ENCODE peak calls at places on chromosomes 16 and 17, in six cellular contexts. H is astrocyte of the cerebellum, D is endodermal cell, U is esophagus muscularis mucosa, A is lung, Y is GM20000. C is an unnamed sample.

GRCh38 chr17:81890447-81891302 is 711 bp downstream of the ALYREF start:
- DNase-seq in H (no peak), D (peak), U (no peak), A (no peak), Y (no peak), C (no peak)

GRCh38 chr17:81253358-81254131 is 14.4 kb downstream of the NDUFAF8 start:
- DNase-seq in H (no peak), D (peak), U (no peak), A (peak), Y (peak), C (no peak)

GRCh38 chr16:58329147-58329546 is 34.3 kb upstream of the PRSS54 start:
- DNase-seq in H (no peak), D (no peak), U (no peak), A (no peak), Y (no peak), C (no peak)

GRCh38 chr16:1895949-1896675 is 22.1 kb downstream of the HS3ST6 start:
- DNase-seq in H (no peak), D (no peak), U (no peak), A (no peak), Y (no peak), C (no peak)

GRCh38 chr17:31068291-31068690 is 26.5 kb upstream of the NF1 start:
- DNase-seq in H (no peak), D (peak), U (no peak), A (no peak), Y (peak), C (no peak)

GRCh38 chr17:79902146-79902791 is 63.0 kb upstream of the CBX4 start:
- DNase-seq in H (no peak), D (peak), U (no peak), A (no peak), Y (no peak), C (peak)

GRCh38 chr17:8192070-8192815 is 2.3 kb upstream of the BORCS6 start:
- DNase-seq in H (peak), D (peak), U (peak), A (peak), Y (peak), C (peak)

GRCh38 chr17:19017401-19017800 is 12.8 kb upstream of the FAM83G start:
- DNase-seq in H (no peak), D (no peak), U (no peak), A (no peak), Y (no peak), C (no peak)

GRCh38 chr17:4233668-4234258 is 30.0 kb downstream of the ANKFY1 start:
- DNase-seq in H (no peak), D (no peak), U (no peak), A (no peak), Y (no peak), C (no peak)

GRCh38 chr17:69637399-69638165 is 223.1 kb downstream of the MAP2K6 start:
- DNase-seq in H (peak), D (no peak), U (no peak), A (no peak), Y (no peak), C (no peak)

DNA sequence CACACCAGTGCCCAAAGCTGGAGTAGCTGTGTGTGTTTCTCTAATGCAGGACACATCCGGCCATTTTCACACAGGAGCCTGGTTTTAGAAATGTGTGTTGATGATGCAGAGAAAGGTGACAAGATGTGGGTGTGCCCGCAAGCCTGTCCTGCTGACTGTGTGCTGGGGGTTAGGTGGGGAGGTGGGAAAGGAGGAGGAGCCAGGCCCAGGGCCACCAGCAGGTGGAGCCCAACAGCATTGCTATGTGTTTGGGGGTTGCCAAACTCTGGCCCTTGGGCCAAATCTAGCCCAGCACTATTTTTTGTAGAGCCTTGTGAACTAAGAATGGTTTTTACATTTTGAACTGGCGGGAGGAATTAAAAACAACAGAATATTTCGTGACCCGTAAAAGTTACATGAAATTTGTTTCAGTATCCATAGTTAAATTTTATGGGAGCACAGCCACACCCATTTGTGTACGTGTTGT is 61.7 kb upstream of the LGALS9 start:
- DNase-seq in H (no peak), D (peak), U (no peak), A (no peak), Y (peak), C (no peak)
- TF ChIP-seq CTCF in H (peak), D (peak), U (peak), A (no peak), Y (peak), C (peak)

GRCh38 chr16:5416013-5416412 is 318.4 kb upstream of the EEF2KMT start:
- DNase-seq in H (no peak), D (no peak), U (no peak), A (no peak), Y (no peak), C (no peak)

GRCh38 chr16:5412721-5413120 is 315.1 kb upstream of the EEF2KMT start:
- DNase-seq in H (no peak), D (peak), U (no peak), A (no peak), Y (no peak), C (no peak)

DNA sequence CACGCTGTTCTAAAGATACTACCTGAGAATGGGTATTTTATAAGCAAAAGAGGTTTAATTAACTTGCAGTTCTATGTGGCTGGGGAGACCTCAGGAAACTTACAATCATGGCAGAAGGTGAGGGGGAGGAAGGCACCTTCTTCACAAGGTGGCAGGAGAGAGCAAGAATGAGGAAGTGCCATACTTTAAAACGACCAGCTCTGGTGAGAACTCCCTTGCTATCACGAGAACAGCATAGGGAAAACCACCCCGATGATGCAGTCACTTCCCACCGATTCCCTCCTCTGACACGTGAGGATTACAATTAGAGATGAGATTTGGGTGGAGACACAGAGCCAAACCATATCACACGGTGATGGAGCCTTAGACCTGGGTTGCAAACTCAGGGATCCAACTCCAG is 317.5 kb upstream of the EEF2KMT start:
- DNase-seq in H (no peak), D (peak), U (no peak), A (no peak), Y (no peak), C (no peak)
- TF ChIP-seq CTCF in H (no peak), D (peak), U (no peak), A (no peak), Y (no peak), C (no peak)

GRCh38 chr17:75012320-75013076 is at the start of gene MRPL58:
- DNase-seq in H (peak), D (peak), U (peak), A (peak), Y (peak), C (peak)
- TF ChIP-seq CTCF in H (peak), D (peak), U (peak), A (peak), Y (peak), C (peak)

DNA sequence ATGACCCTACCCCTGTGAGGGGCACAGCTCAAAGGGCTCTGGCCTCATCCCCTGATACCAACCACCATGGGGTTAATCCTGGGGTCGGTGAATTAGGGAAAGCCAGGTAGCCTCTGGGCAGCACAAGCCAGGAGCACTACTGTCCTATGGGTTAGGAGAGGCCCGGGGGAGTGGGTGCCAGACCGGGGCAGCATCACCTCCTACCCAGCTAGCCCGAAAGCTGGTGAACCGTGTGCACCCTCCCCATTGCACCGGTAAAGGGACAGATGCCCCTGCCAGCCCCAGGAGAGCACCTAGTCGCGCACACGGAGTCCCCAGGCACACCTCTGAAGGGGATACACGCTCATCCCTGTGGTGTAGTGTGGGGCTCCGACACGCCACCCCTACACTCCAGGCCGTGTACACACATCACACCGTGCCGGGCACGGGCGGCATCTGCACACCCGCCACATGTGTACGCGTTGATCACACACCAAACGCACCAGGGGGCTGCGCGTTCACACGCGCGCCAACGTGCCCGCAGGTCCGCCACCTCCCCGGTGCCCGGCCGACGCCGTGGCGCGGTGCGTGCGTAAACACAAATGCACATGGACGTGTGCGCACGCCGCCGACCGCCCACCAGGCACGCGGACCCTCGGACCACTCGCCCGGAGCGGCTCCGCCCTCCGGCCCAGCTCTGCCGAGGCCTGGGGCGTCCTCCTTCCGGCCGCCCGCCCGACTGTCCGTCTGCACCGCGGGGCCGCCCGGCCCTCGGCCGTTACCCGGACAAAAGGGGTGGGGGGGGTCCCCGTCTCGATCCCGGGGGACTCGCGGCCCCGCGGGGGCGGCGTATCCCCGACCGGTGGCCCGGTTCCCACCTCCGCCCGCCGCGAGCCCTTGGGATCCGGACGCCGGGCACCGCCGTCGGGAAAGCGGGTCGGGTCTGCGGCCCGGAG is 785 bp downstream of the UBALD1 start:
- DNase-seq in H (no peak), D (peak), U (no peak), A (no peak), Y (peak), C (no peak)
- TF ChIP-seq CTCF in H (no peak), D (no peak), U (no peak), A (no peak), Y (no peak), C (no peak)

DNA sequence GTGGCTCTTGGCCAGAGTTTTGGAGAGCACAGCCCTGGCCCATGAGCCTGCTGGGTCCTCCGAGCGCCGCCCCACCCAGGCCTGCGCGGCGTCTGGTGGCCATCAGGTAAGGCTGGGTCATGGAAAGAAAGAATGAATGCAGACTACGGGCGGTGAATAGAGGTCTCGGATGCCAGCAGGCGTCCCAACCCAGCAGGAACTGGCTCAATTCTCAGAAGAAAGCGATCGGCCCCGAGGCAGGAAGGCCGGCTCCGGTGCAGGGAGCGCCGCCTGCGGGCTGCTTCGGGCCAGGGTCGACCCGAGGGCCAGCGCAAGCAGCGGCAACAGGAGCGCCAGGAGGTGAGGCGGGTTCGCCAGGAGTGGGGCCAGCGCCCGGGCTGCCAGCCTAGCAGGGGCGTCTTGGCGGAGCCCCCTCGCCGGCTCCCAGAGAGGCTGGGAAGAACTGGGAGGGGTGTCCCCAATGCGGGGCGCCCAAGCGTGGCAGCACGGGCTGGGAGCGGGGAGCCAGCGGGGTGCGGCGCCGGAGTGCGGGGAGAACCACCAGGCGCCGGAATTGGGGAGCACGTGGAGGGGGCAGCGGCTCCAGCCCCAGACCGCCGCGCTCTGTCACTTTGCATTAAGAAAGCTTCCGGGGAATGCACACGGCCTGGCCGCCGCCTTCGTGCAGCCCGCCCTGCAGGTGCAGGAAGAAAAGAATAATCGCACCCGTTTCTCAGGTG is 7.1 kb upstream of the TMC5 start:
- DNase-seq in H (no peak), D (peak), U (no peak), A (peak), Y (peak), C (no peak)
- TF ChIP-seq CTCF in H (peak), D (peak), U (peak), A (no peak), Y (peak), C (peak)

GRCh38 chr17:58002154-58002553 is 4.9 kb downstream of the SRSF1 start:
- DNase-seq in H (no peak), D (no peak), U (no peak), A (no peak), Y (no peak), C (no peak)
- TF ChIP-seq CTCF in H (no peak), D (no peak), U (no peak), A (no peak), Y (no peak), C (no peak)

GRCh38 chr17:47843391-47843730 is 2.3 kb upstream of the SCRN2 start:
- DNase-seq in H (no peak), D (peak), U (no peak), A (no peak), Y (no peak), C (no peak)

GRCh38 chr17:47840742-47841487 is at the start of gene SCRN2:
- DNase-seq in H (peak), D (peak), U (peak), A (peak), Y (peak), C (peak)

GRCh38 chr17:47844230-47844629 is 3.2 kb upstream of the SCRN2 start:
- DNase-seq in H (no peak), D (no peak), U (no peak), A (no peak), Y (no peak), C (no peak)

GRCh38 chr17:47839899-47840741 is 953 bp downstream of the SCRN2 start:
- DNase-seq in H (no peak), D (no peak), U (no peak), A (no peak), Y (no peak), C (no peak)

DNA sequence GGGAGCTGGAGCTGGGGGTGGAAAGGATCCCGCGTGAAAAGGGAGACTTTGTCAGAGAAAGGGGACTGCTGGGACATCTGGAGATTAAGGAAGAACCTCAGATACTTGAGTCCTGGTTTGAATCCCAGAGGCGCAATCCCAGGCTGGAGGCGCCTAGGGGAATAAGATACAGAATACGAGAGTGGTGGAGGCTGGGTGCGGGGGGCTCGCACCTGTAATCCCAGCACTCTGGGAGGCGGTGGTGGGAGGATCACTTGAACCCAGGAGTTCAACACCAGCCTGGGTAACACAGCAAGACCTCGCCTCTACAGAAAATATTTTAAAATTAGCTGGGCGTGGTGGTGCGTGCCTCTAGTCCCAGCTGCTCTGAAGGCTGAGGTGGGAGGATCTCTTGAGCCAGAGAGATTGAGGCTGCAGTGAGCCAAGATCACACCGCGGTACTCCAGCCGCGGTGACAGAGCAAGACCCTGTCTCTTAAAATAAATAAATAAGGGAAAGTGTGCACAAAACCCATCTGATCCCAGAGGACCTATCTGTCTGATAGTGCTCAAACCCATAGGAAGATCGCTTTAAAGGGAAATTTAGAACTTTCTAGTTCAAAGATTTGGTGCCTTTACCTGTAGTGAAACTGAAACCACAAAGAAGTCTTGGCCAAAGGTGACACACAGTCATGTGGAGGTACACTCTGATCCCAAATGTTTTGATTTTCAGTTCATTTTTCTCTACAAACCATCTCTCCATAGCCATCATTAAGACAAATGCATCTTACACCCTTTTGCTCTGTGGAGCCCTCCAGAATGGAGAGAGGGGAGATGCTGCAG is 625 bp upstream of the SCRN2 start:
- DNase-seq in H (no peak), D (no peak), U (no peak), A (no peak), Y (no peak), C (no peak)
- TF ChIP-seq CTCF in H (no peak), D (no peak), U (no peak), A (no peak), Y (no peak), C (peak)

GRCh38 chr17:9541718-9542117 is 33.9 kb downstream of the STX8 start:
- DNase-seq in H (no peak), D (no peak), U (no peak), A (no peak), Y (no peak), C (no peak)

GRCh38 chr17:9537177-9537776 is 38.3 kb downstream of the STX8 start:
- DNase-seq in H (no peak), D (peak), U (no peak), A (no peak), Y (no peak), C (no peak)

GRCh38 chr17:9532715-9533114 is 42.9 kb downstream of the STX8 start:
- DNase-seq in H (no peak), D (no peak), U (no peak), A (no peak), Y (no peak), C (no peak)

GRCh38 chr17:9544221-9544620 is 31.4 kb downstream of the STX8 start:
- DNase-seq in H (no peak), D (peak), U (no peak), A (no peak), Y (no peak), C (no peak)

DNA sequence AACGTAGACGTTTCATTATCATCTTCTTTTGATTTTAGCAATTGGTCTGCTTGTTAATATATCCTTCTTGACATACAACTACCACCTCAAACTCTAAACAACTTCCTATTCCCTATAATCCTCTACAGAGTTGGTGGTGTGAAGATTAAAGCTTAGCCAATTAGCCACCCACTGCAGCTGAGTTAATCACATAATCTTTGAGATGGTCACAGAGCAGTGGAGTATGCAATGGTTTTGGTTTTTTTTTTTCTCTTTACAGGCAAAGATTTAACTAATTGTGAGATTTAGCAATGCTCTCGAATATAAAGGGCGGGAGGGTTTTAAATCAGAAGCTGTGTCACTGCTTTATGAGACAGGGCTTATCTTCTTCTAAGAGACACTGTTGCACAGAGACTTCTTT is 37.0 kb downstream of the STX8 start:
- DNase-seq in H (no peak), D (peak), U (no peak), A (no peak), Y (no peak), C (no peak)
- TF ChIP-seq CTCF in H (no peak), D (no peak), U (no peak), A (no peak), Y (no peak), C (no peak)

DNA sequence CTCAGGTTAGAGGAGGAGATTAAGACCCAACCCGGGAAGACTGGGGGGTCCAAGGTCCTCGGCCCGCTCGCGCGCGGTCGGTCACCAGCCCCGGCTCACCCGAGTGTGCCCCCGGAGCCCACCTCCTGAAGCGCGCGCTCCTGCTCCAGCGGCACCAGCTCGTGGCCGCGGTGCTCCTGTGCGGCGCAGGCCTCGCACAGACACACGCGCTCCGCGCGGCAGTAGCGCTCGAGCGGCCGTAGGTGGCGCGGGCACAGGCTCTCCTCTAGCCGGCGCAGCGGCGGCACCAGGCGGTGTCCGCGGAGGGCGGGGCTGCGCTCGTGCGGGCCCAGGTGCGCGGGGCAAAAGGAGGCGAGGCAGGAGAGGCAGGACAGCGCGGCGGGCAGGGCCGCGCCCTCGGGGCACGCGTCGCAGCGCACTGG is 618 bp downstream of the TRIM47 start:
- DNase-seq in H (no peak), D (peak), U (no peak), A (peak), Y (peak), C (no peak)
- TF ChIP-seq CTCF in H (peak), D (peak), U (peak), A (peak), Y (peak), C (peak)

C was measured in CD14-positive monocyte.